ENCODE peak calls at places on chromosomes 16 and 17, in four cellular contexts. M is HEK293T, V is HepG2, P is K562. E is an unnamed sample.

GRCh38 chr16:27841911-27842310 is 221.6 kb downstream of the GSG1L start:
- DNase-seq in P (no peak), M (no peak), V (no peak), E (no peak)

GRCh38 chr16:73365010-73365409 is 317.1 kb upstream of the ZFHX3 start:
- DNase-seq in P (no peak), V (no peak), M (peak), E (no peak)

GRCh38 chr17:50687200-50688066 is 20.3 kb downstream of the ANKRD40 start:
- DNase-seq in M (no peak), P (no peak), V (peak), E (no peak)

GRCh38 chr17:57090560-57091185 is 5.6 kb downstream of the AKAP1 start:
- DNase-seq in M (no peak), P (no peak), V (no peak), E (no peak)

GRCh38 chr16:11181889-11182279 is 74.1 kb downstream of the SOCS1 start:
- DNase-seq in M (no peak), V (no peak), P (no peak), E (peak)

GRCh38 chr17:28578246-28579195 is 1.8 kb upstream of the ALDOC start:
- DNase-seq in P (no peak), M (no peak), V (no peak), E (no peak)

GRCh38 chr16:50372611-50373344 is 4.0 kb upstream of the BRD7 start:
- DNase-seq in V (peak), P (no peak), M (no peak), E (no peak)

GRCh38 chr16:65070831-65071230 is 51.0 kb downstream of the CDH11 start:
- DNase-seq in P (no peak), M (no peak), V (peak), E (no peak)

GRCh38 chr17:1522626-1523025 is 6.2 kb upstream of the INPP5K start:
- DNase-seq in V (no peak), M (no peak), P (no peak), E (no peak)

GRCh38 chr17:47956818-47957590 is 679 bp downstream of the PRR15L start:
- DNase-seq in M (no peak), P (no peak), V (peak), E (no peak)

GRCh38 chr17:17698371-17698770 is 17.1 kb downstream of the RAI1 start:
- DNase-seq in P (no peak), M (no peak), V (no peak), E (no peak)

GRCh38 chr17:50618941-50619340 is 15.7 kb upstream of the ABCC3 start:
- DNase-seq in V (no peak), P (no peak), M (no peak), E (no peak)

GRCh38 chr17:68457168-68457538 is at the start of gene WIPI1:
- DNase-seq in V (peak), P (no peak), M (no peak), E (no peak)

GRCh38 chr17:75317671-75318070 is 28.4 kb upstream of the SLC25A19 start:
- DNase-seq in P (peak), M (no peak), V (no peak), E (no peak)

GRCh38 chr17:47193931-47194481 is 4.9 kb upstream of the CDC27 start:
- DNase-seq in M (no peak), V (no peak), P (no peak), E (no peak)

GRCh38 chr17:43356999-43357398 is 41.8 kb upstream of the ARL4D start:
- DNase-seq in P (no peak), M (no peak), V (no peak), E (no peak)

GRCh38 chr17:9139695-9140094 is 118.4 kb downstream of the NTN1 start:
- DNase-seq in M (no peak), V (no peak), P (no peak), E (no peak)

GRCh38 chr16:82382521-82382920 is 212.5 kb upstream of the MPHOSPH6 start:
- DNase-seq in V (no peak), M (no peak), P (no peak), E (no peak)

GRCh38 chr16:85567101-85567866 is 45.8 kb upstream of the GSE1 start:
- DNase-seq in V (no peak), M (no peak), P (peak), E (no peak)

GRCh38 chr16:27817038-27817437 is 246.5 kb downstream of the GSG1L start:
- DNase-seq in P (no peak), M (no peak), V (no peak), E (no peak)

GRCh38 chr17:7851438-7852261 is 3.2 kb upstream of the TMEM88 start:
- DNase-seq in V (peak), P (peak), M (peak), E (peak)

GRCh38 chr17:67434061-67434525 is 57.0 kb downstream of the PITPNC1 start:
- DNase-seq in V (no peak), P (no peak), M (no peak), E (no peak)

GRCh38 chr17:27543958-27544349 is 87.0 kb upstream of the LGALS9 start:
- DNase-seq in V (no peak), M (no peak), P (no peak), E (no peak)

GRCh38 chr17:42484304-42484703 is 25.6 kb downstream of the ATP6V0A1 start:
- DNase-seq in P (no peak), M (no peak), V (peak), E (peak)

GRCh38 chr17:72460711-72461110 is 339.9 kb downstream of the SOX9 start:
- DNase-seq in M (no peak), P (no peak), V (no peak), E (no peak)

GRCh38 chr17:83170571-83171260 is 91.3 kb downstream of the METRNL start:
- DNase-seq in M (no peak), V (no peak), P (no peak), E (no peak)

GRCh38 chr16:66447491-66447890 is 20.4 kb downstream of the BEAN1 start:
- DNase-seq in M (no peak), V (no peak), P (no peak), E (no peak)

GRCh38 chr16:74862743-74863244 is 88.2 kb upstream of the FA2H start:
- DNase-seq in P (peak), M (peak), V (peak), E (peak)

GRCh38 chr17:40576113-40576740 is 11.0 kb upstream of the CCR7 start:
- DNase-seq in M (no peak), V (no peak), P (no peak), E (no peak)

GRCh38 chr17:72376486-72377345 is 255.9 kb downstream of the SOX9 start:
- DNase-seq in M (no peak), P (no peak), V (no peak), E (no peak)

GRCh38 chr17:42407289-42407836 is 15.7 kb downstream of the CAVIN1 start:
- DNase-seq in V (peak), P (peak), M (peak), E (no peak)

GRCh38 chr17:66945451-66945850 is 19.1 kb upstream of the CACNG4 start:
- DNase-seq in V (no peak), M (no peak), P (no peak), E (no peak)

GRCh38 chr16:88926374-88926990 is 50.5 kb downstream of the CBFA2T3 start:
- DNase-seq in V (peak), P (peak), M (no peak), E (no peak)

GRCh38 chr17:4678448-4679026 is 25.4 kb downstream of the PELP1 start:
- DNase-seq in M (no peak), P (no peak), V (peak), E (no peak)

GRCh38 chr16:47774661-47775060 is 313.5 kb downstream of the PHKB start:
- DNase-seq in M (no peak), V (peak), P (no peak), E (no peak)

GRCh38 chr17:8696951-8697745 is 47.5 kb downstream of the CCDC42 start:
- DNase-seq in P (no peak), M (no peak), V (peak), E (no peak)

GRCh38 chr17:64115871-64116534 is 13.9 kb downstream of the ERN1 start:
- DNase-seq in P (no peak), V (no peak), M (no peak), E (no peak)
- TF ChIP-seq TARDBP in P (no peak), V (no peak), M (no peak), E (no peak)

GRCh38 chr17:79799174-79799537 is 2.3 kb upstream of the CBX8 start:
- DNase-seq in V (no peak), P (no peak), M (no peak), E (no peak)

GRCh38 chr17:79799538-79800324 is 2.9 kb upstream of the CBX8 start:
- DNase-seq in M (no peak), V (no peak), P (no peak), E (no peak)

GRCh38 chr17:79801156-79802038 is 4.5 kb upstream of the CBX8 start:
- DNase-seq in V (no peak), M (peak), P (no peak), E (no peak)

GRCh38 chr17:79802039-79802735 is 5.3 kb upstream of the CBX8 start:
- DNase-seq in P (no peak), V (no peak), M (no peak), E (no peak)

GRCh38 chr17:79800325-79801155 is 3.7 kb upstream of the CBX8 start:
- DNase-seq in P (no peak), V (no peak), M (peak), E (no peak)
- TF ChIP-seq TARDBP in P (no peak), V (no peak), M (no peak), E (no peak)

GRCh38 chr17:78575899-78576298 is 1.3 kb downstream of the DNAH17 start:
- DNase-seq in M (no peak), V (no peak), P (no peak), E (no peak)
- TF ChIP-seq TARDBP in M (no peak), V (no peak), P (no peak), E (no peak)

DNA sequence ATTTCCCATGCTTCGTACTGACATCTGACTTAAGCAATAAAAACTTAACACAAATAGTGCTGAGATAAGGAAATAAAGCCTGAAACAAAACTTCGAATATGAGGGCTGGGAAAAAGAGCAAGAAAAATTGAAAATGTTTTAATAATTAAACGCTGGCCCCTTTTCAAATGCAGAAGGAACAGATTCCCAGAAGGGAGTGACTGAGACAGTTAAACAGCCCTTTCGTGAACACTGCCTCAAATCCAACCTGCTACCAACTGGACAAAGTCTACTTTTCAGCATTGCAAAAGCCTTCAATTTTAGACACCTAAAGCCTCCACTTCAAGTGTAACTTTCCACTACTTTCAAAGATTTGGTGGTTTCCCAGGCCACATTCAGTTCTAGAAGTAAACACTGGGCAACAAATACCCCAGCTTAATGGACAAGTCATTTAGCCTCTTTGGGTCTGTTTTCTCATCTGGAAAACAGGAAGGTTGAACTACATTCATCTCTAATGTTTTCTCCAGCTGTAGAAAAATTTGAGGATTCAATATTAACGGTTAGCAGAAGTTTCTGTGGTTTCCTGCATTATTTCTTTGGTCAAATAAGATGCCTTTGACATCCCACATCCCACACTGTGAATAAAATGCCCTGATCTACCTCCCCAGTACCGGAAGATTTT is 11.8 kb downstream of the RFFL start:
- DNase-seq in V (peak), P (no peak), M (no peak), E (no peak)
- TF ChIP-seq TARDBP in V (no peak), P (no peak), M (no peak), E (no peak)

GRCh38 chr17:13202835-13203234 is 185.0 kb upstream of the ELAC2 start:
- DNase-seq in M (no peak), V (no peak), P (no peak), E (no peak)

GRCh38 chr17:13209091-13209490 is 191.3 kb upstream of the ELAC2 start:
- DNase-seq in V (no peak), P (no peak), M (no peak), E (no peak)

GRCh38 chr17:13199425-13199824 is 181.6 kb upstream of the ELAC2 start:
- DNase-seq in P (no peak), M (no peak), V (no peak), E (no peak)

GRCh38 chr17:13204607-13205237 is 186.9 kb upstream of the ELAC2 start:
- DNase-seq in P (no peak), M (peak), V (no peak), E (no peak)
- TF ChIP-seq TARDBP in P (no peak), M (no peak), V (no peak), E (no peak)

GRCh38 chr16:29926675-29927522 is 873 bp upstream of the KCTD13 start:
- DNase-seq in P (peak), V (peak), M (peak), E (no peak)
- TF ChIP-seq TARDBP in P (no peak), V (no peak), M (no peak), E (no peak)

GRCh38 chr16:23155445-23156049 is 6.3 kb upstream of the USP31 start:
- DNase-seq in P (no peak), V (no peak), M (peak), E (no peak)
- TF ChIP-seq TARDBP in P (no peak), V (no peak), M (no peak), E (no peak)